ENCODE peak calls at places on chromosomes 5 and 9, in four cellular contexts. D is neural progenitor cell, S is left ventricle myocardium inferior, F is lung. V is an unnamed sample. For H3K9me3, the result is how much of the 10 kb centered on the place peaks cover.

GRCh38 chr5:151480859-151481258 is 33.5 kb downstream of the SLC36A1 start:
- DNase-seq in D (no peak), S (no peak), F (no peak), V (peak)

GRCh38 chr9:91451431-91452270 is 28.0 kb upstream of the NFIL3 start:
- DNase-seq in D (no peak), S (no peak), F (no peak), V (no peak)

GRCh38 chr5:124825250-124825982 is 79.0 kb upstream of the ZNF608 start:
- DNase-seq in D (no peak), S (no peak), F (no peak), V (no peak)

GRCh38 chr9:13832451-13832850 is 481.5 kb downstream of the NFIB start:
- DNase-seq in D (no peak), S (no peak), F (no peak), V (no peak)

GRCh38 chr5:180558232-180558631 is 33.1 kb downstream of the SCGB3A1 start:
- DNase-seq in D (no peak), S (no peak), F (no peak), V (no peak)

GRCh38 chr9:133250741-133251170 is 24.2 kb downstream of the ABO start:
- DNase-seq in D (no peak), S (no peak), F (peak), V (no peak)

GRCh38 chr9:135087489-135087791 is at the start of gene OLFM1:
- DNase-seq in D (peak), S (peak), F (peak), V (peak)

GRCh38 chr5:169656125-169656990 is 19.3 kb downstream of the DOCK2 start:
- DNase-seq in D (no peak), S (peak), F (no peak), V (no peak)

GRCh38 chr5:125967576-125967975 is 455.6 kb upstream of the GRAMD2B start:
- DNase-seq in D (no peak), S (no peak), F (no peak), V (no peak)

GRCh38 chr9:26744362-26744965 is 148.1 kb downstream of the CAAP1 start:
- DNase-seq in D (peak), S (no peak), F (no peak), V (no peak)

GRCh38 chr5:149930060-149930753 is 14.4 kb downstream of the PDE6A start:
- DNase-seq in D (no peak), S (no peak), F (no peak), V (no peak)

GRCh38 chr9:34589656-34590375 is at the start of gene CNTFR:
- DNase-seq in D (peak), S (peak), F (no peak), V (no peak)

GRCh38 chr5:156529902-156530301 is 202.9 kb downstream of the SGCD start:
- DNase-seq in D (no peak), S (no peak), F (no peak), V (no peak)

GRCh38 chr9:21715408-21715807 is 87.0 kb upstream of the MTAP start:
- DNase-seq in D (no peak), S (no peak), F (no peak), V (no peak)

DNA sequence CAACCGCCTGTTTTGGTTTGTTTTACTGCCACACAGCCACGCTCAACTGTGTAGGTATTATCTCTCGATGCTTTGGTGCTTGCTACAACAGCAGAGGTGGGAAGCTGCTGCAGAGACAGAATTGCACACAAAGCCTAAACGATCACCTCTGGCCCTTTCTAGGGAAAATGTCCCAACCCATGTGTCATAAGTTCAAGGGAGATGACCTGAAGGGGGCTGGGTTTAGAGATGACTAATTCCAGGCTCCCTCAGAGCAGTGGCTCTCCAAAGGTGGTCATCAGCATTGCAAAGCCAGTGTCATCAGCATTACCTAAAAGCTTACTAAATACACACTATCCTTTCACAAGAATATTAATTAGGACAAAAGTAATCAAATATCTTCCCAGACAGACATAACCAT is 10.9 kb downstream of the ZNF622 start:
- DNase-seq in D (no peak), S (no peak), F (no peak), V (no peak)
- H3K4me3 ChIP-seq in D (no peak), S (no peak), F (no peak), V (no peak)

GRCh38 chr5:141343242-141343952 is at the start of gene PCDHGA3:
- DNase-seq in D (no peak), S (no peak), F (no peak), V (no peak)
- H3K9me3 ChIP-seq in D (under half), S (half or more), F (half or more), V (half or more)

DNA sequence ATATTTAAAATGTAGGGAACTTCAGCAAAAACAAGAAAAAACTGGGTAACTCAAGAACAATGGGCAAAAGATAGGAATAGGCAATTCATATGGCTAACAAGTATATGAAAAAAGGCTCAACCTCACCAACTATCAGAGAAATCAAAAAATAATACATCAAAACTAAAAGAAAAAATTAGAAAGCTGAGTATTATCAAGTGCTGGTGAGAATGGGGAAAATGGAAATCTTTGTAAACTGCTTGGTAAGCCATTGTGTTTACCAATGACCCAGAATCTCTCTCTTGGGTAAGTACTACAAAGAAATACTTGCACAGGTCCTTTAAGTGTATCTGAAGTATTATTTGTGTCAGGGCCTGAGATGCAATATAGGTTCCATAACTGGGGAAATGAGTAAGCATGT is 27.0 kb downstream of the ABHD17B start:
- DNase-seq in D (no peak), S (no peak), F (no peak), V (no peak)
- H3K4me3 ChIP-seq in D (no peak), S (no peak), F (no peak), V (no peak)

DNA sequence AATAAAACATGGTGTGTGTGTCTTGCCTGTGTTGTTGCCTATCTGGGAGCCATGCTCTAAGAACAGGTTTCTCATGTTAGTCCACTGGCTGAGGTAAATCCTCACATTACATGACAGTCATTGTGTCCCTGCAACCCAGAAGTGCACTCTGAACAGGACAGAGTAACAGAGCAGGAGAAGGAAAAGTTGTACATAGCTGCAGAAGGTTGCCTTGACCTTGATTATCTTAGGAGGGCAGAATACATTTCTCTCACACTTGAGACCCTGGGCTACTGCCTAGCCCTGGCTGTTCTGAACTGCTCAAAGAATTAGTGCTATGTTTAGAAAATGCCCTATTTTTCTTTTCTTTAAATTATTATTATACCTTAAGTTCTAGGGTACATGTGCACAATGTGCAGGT is 16.9 kb downstream of the ZNF189 start:
- DNase-seq in D (no peak), S (no peak), F (no peak), V (no peak)
- H3K9me3 ChIP-seq in D (under half), S (half or more), F (under half), V (half or more)